ENCODE peak calls at places on chromosomes 3 and 15, in eight cellular contexts. A is T-helper 17 cell, R is fibroblast of pulmonary artery, L is NCI-H1105 treated with DMSO at 0.1 percent for 48 hours, J is GM20000, T is mesendoderm, D is NT2/D1, G is pons. F is an unnamed sample.

GRCh38 chr15:25690673-25691543 is 172.2 kb downstream of the ATP10A start:
- DNase-seq in A (no peak), R (peak), L (no peak), J (no peak), T (no peak), D (no peak), G (no peak), F (no peak)

GRCh38 chr15:58932791-58933310 is 628 bp downstream of the SLTM start:
- DNase-seq in A (no peak), R (peak), L (peak), J (no peak), T (no peak), D (no peak), G (peak), F (peak)

GRCh38 chr15:47781527-47781926 is 64.2 kb downstream of the SEMA6D start:
- DNase-seq in A (no peak), R (no peak), L (no peak), J (no peak), T (no peak), D (no peak), G (no peak), F (no peak)

GRCh38 chr3:76561494-76562242 is 478.2 kb upstream of the ROBO2 start:
- DNase-seq in A (no peak), R (no peak), L (no peak), J (no peak), T (peak), D (no peak), G (no peak), F (no peak)

GRCh38 chr3:123678108-123678511 is 93.3 kb upstream of the HACD2 start:
- DNase-seq in A (no peak), R (peak), L (no peak), J (no peak), T (no peak), D (no peak), G (no peak), F (no peak)

GRCh38 chr15:42798802-42799201 is 61.9 kb upstream of the CDAN1 start:
- DNase-seq in A (no peak), R (no peak), L (no peak), J (no peak), T (no peak), D (no peak), G (no peak), F (no peak)

GRCh38 chr3:11477286-11477935 is 166.3 kb downstream of the VGLL4 start:
- DNase-seq in A (no peak), R (peak), L (peak), J (no peak), T (peak), D (no peak), G (no peak), F (no peak)

GRCh38 chr15:100400996-100401395 is 59.2 kb upstream of the ADAMTS17 start:
- DNase-seq in A (no peak), R (no peak), L (no peak), J (no peak), T (no peak), D (no peak), G (no peak), F (no peak)

GRCh38 chr3:105791919-105792786 is 76.7 kb downstream of the CBLB start:
- DNase-seq in A (no peak), R (peak), L (no peak), J (no peak), T (no peak), D (no peak), G (no peak), F (no peak)

GRCh38 chr3:119819806-119820205 is 37.9 kb downstream of the NR1I2 start:
- DNase-seq in A (no peak), R (no peak), L (no peak), J (no peak), T (no peak), D (no peak), G (no peak), F (no peak)

GRCh38 chr3:87706176-87706575 is 352.6 kb downstream of the CGGBP1 start:
- DNase-seq in A (no peak), R (no peak), L (no peak), J (no peak), T (no peak), D (no peak), G (no peak), F (no peak)

GRCh38 chr3:50550079-50550736 is 17.3 kb downstream of the C3orf18 start:
- DNase-seq in A (peak), R (peak), L (peak), J (peak), T (peak), D (no peak), G (no peak), F (no peak)